ENCODE peak calls at places on chromosome 4, in ten cellular contexts. C is cardiac muscle cell; N is spleen; Q is fibroblast of mammary gland; A is naive thymus-derived CD4-positive, alpha-beta T cell; B is choroid plexus epithelial cell; F is endothelial cell of umbilical vein; K is thyroid gland; Y is astrocyte; L is OCI-LY7. O is an unnamed sample.

GRCh38 chr4:139815646-139816601 is 150.3 kb downstream of the MGST2 start:
- DNase-seq in C (peak), N (no peak), Q (peak), A (no peak), B (peak), F (peak), K (no peak), Y (peak), L (no peak), O (no peak)

GRCh38 chr4:27117453-27117852 is 256.8 kb downstream of the STIM2 start:
- DNase-seq in C (no peak), N (no peak), Q (no peak), A (no peak), B (no peak), F (no peak), K (no peak), Y (no peak), L (no peak), O (no peak)

GRCh38 chr4:166301266-166301665 is 428.2 kb downstream of the TLL1 start:
- DNase-seq in C (no peak), N (no peak), Q (no peak), A (no peak), B (peak), F (no peak), K (no peak), Y (peak), L (no peak), O (no peak)

GRCh38 chr4:118034061-118034785 is at the start of gene NDST3:
- DNase-seq in C (peak), N (peak), Q (peak), A (peak), B (peak), F (peak), K (peak), Y (peak), L (no peak), O (peak)

GRCh38 chr4:76127754-76128153 is 20.4 kb downstream of the NUP54 start:
- DNase-seq in C (no peak), N (no peak), Q (no peak), A (no peak), B (no peak), F (no peak), K (no peak), Y (no peak), L (no peak), O (no peak)

GRCh38 chr4:141207971-141208370 is 12.7 kb upstream of the ZNF330 start:
- DNase-seq in C (no peak), N (no peak), Q (no peak), A (no peak), B (no peak), F (no peak), K (no peak), Y (no peak), L (no peak), O (no peak)

GRCh38 chr4:168598191-168598590 is 101.3 kb downstream of the PALLD start:
- DNase-seq in C (peak), N (no peak), Q (peak), A (no peak), B (peak), F (peak), K (no peak), Y (no peak), L (no peak), O (no peak)

GRCh38 chr4:165814256-165815010 is 58.6 kb upstream of the TLL1 start:
- DNase-seq in C (no peak), N (no peak), Q (peak), A (no peak), B (peak), F (peak), K (no peak), Y (peak), L (no peak), O (no peak)

GRCh38 chr4:7324651-7325121 is 110.0 kb downstream of the PSAPL1 start:
- DNase-seq in C (no peak), N (peak), Q (no peak), A (no peak), B (no peak), F (no peak), K (peak), Y (no peak), L (no peak), O (peak)

GRCh38 chr4:181582595-181582994 is 660.6 kb upstream of the TENM3 start:
- DNase-seq in C (no peak), N (no peak), Q (no peak), A (no peak), B (no peak), F (no peak), K (no peak), Y (no peak), L (peak), O (peak)

GRCh38 chr4:110982486-110982885 is 359.6 kb upstream of the PITX2 start:
- DNase-seq in C (no peak), N (no peak), Q (no peak), A (no peak), B (no peak), F (no peak), K (no peak), Y (peak), L (no peak), O (no peak)

GRCh38 chr4:2817701-2818350 is 24.9 kb downstream of the SH3BP2 start:
- DNase-seq in C (peak), N (peak), Q (no peak), A (no peak), B (no peak), F (peak), K (peak), Y (no peak), L (no peak), O (no peak)

GRCh38 chr4:169311643-169312365 is 41.0 kb upstream of the SH3RF1 start:
- DNase-seq in C (peak), N (no peak), Q (peak), A (no peak), B (peak), F (peak), K (peak), Y (no peak), L (peak), O (peak)

GRCh38 chr4:41693629-41694028 is 54.9 kb downstream of the PHOX2B start:
- DNase-seq in C (peak), N (no peak), Q (peak), A (no peak), B (peak), F (peak), K (no peak), Y (peak), L (peak), O (peak)

GRCh38 chr4:166318810-166319525 is 445.9 kb downstream of the TLL1 start:
- DNase-seq in C (no peak), N (no peak), Q (peak), A (no peak), B (peak), F (no peak), K (no peak), Y (peak), L (no peak), O (no peak)

GRCh38 chr4:40842725-40843401 is 93.1 kb downstream of the NSUN7 start:
- DNase-seq in C (no peak), N (no peak), Q (no peak), A (no peak), B (no peak), F (no peak), K (peak), Y (no peak), L (no peak), O (no peak)

GRCh38 chr4:169271692-169272007 is 894 bp upstream of the SH3RF1 start:
- DNase-seq in C (no peak), N (no peak), Q (no peak), A (no peak), B (no peak), F (no peak), K (peak), Y (no peak), L (no peak), O (no peak)

GRCh38 chr4:167143018-167143417 is 91.3 kb downstream of the SPOCK3 start:
- DNase-seq in C (no peak), N (no peak), Q (no peak), A (no peak), B (no peak), F (no peak), K (no peak), Y (no peak), L (no peak), O (no peak)

GRCh38 chr4:66687393-66687971 is 857.8 kb downstream of the CENPC start:
- DNase-seq in C (no peak), N (no peak), Q (no peak), A (no peak), B (no peak), F (no peak), K (no peak), Y (no peak), L (no peak), O (no peak)

GRCh38 chr4:39036172-39036571 is 4.0 kb upstream of the TMEM156 start:
- DNase-seq in C (no peak), N (no peak), Q (peak), A (no peak), B (peak), F (peak), K (no peak), Y (peak), L (no peak), O (no peak)

GRCh38 chr4:139957986-139958737 is 195.8 kb downstream of the MAML3 start:
- DNase-seq in C (no peak), N (no peak), Q (no peak), A (no peak), B (no peak), F (no peak), K (no peak), Y (no peak), L (no peak), O (no peak)

GRCh38 chr4:127203561-127204260 is 429.0 kb upstream of the INTU start:
- DNase-seq in C (no peak), N (no peak), Q (peak), A (no peak), B (peak), F (no peak), K (no peak), Y (peak), L (no peak), O (no peak)

GRCh38 chr4:133148690-133149363 is at the start of gene PCDH10:
- DNase-seq in C (peak), N (peak), Q (peak), A (no peak), B (peak), F (peak), K (peak), Y (peak), L (no peak), O (no peak)
- H3K4me3 ChIP-seq in C (peak), N (peak), Q (peak), A (no peak), B (peak), F (peak), K (peak), Y (peak), L (no peak), O (no peak)

GRCh38 chr4:15942283-15942682 is 3.7 kb upstream of the FGFBP1 start:
- DNase-seq in C (no peak), N (no peak), Q (no peak), A (no peak), B (no peak), F (no peak), K (no peak), Y (no peak), L (no peak), O (no peak)

GRCh38 chr4:15935504-15936392 is 2.8 kb downstream of the FGFBP1 start:
- DNase-seq in C (no peak), N (no peak), Q (no peak), A (no peak), B (peak), F (no peak), K (no peak), Y (no peak), L (no peak), O (no peak)

GRCh38 chr4:15938182-15938581 is 358 bp downstream of the FGFBP1 start:
- DNase-seq in C (no peak), N (no peak), Q (no peak), A (no peak), B (no peak), F (no peak), K (peak), Y (no peak), L (no peak), O (no peak)

GRCh38 chr4:15936495-15936894 is 2.0 kb downstream of the FGFBP1 start:
- DNase-seq in C (no peak), N (no peak), Q (no peak), A (no peak), B (no peak), F (no peak), K (peak), Y (no peak), L (no peak), O (no peak)

DNA sequence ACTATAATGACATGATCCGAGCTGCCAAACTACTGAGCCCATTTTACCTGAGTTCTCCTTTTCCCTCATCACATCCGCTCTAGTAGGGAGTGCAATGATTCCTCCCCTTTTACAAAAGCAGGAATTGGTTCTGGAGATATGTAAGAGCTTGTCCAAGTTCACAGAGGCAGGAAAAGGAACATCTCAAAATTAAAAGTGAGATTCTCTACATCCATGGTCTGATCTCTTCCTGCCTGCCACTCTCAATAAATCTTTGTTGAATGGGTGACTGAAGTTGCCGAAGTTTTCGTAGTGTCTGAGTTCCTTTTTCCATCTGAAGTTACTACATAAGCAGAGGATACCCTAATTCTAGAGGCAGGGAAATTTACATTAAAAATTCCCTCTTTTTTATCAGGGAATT is at the start of gene FGFBP1:
- DNase-seq in C (no peak), N (no peak), Q (no peak), A (no peak), B (no peak), F (no peak), K (no peak), Y (no peak), L (no peak), O (no peak)
- H3K4me3 ChIP-seq in C (no peak), N (no peak), Q (no peak), A (no peak), B (no peak), F (no peak), K (no peak), Y (no peak), L (no peak), O (no peak)

DNA sequence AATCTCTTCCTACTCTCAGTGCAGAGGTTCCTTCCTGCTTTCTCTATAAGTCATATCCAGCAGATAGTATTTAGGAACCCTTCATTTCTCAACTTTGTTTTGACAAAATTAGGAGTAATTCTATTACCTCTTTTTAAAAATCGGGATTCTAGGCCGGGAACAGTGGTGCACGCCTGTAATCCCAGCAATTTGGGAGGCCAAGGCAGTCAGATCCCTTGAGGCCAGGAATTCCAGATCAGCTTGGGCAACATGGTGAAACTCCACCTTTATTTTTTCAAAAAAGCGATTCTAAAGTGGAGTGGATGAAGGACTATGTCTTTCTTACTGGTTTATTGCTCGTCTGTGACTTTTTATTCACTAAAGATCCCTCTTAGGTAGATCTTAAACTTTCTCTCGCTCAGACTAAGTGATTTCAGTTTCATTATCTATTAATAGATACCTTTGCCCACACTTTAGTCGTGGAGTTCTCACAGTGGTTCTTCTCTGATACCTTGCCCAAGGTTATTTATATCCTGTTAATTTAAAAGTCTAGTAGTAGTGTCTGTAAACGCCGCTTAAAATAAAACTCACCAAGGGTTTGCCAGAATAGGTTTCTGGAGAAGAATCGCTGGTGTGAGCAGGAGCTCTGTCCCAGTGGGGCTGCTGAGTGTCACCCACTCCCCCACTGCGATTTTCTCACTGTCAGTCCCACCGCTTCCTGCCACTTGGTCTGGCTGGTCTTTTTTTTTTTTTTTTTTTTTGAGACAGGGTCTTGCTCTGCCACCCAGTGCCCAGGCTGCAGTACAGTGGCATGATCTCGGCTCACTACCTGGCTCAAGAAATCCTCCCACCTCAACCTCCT is 27.0 kb upstream of the TMEM131L start:
- DNase-seq in C (no peak), N (peak), Q (no peak), A (peak), B (no peak), F (no peak), K (no peak), Y (no peak), L (peak), O (peak)
- H3K4me3 ChIP-seq in C (no peak), N (peak), Q (no peak), A (peak), B (no peak), F (no peak), K (no peak), Y (no peak), L (peak), O (peak)

DNA sequence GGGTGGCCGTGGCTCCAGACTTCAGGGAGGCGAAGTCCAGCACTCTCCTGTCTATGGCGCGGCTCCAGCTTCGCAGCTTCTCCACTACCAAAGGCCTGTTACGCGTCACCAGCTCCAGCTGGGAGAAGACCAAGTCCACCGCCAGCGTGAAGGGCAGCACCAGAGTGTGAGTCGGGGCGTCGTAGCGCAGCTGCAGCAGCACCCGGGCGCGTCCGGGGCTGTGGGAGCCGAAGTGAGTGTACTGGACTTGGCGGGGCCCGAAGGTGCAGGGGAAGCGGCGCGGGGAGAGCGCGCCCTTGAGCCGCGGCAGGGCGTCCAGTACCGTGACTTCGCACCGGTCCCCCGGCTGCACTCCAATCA is 435 bp downstream of the FREM3 start:
- DNase-seq in C (peak), N (peak), Q (peak), A (no peak), B (peak), F (peak), K (peak), Y (peak), L (no peak), O (no peak)
- H3K4me3 ChIP-seq in C (peak), N (peak), Q (no peak), A (no peak), B (no peak), F (no peak), K (no peak), Y (peak), L (no peak), O (no peak)

DNA sequence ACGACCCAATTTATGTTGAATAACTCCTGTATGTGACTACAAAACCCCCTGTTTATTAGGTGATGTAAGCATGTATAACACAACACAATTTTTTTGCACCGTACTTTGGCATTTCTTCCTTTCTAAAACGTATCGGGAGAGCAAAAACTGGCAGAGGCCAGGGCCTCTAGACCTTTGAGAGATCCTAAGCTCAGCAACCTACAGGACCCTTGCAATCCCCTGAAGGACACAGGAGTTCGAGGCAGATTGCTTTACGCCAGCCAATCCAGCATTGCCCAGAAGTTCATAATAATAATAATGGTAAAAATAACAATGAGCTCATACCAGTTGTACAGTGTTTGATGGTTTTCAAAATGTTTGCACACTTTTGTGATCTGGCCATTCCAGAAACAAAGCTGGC is 7.7 kb downstream of the NKX3-2 start:
- DNase-seq in C (no peak), N (no peak), Q (no peak), A (no peak), B (no peak), F (no peak), K (no peak), Y (no peak), L (no peak), O (no peak)
- H3K4me3 ChIP-seq in C (no peak), N (no peak), Q (no peak), A (no peak), B (no peak), F (no peak), K (no peak), Y (no peak), L (no peak), O (peak)

DNA sequence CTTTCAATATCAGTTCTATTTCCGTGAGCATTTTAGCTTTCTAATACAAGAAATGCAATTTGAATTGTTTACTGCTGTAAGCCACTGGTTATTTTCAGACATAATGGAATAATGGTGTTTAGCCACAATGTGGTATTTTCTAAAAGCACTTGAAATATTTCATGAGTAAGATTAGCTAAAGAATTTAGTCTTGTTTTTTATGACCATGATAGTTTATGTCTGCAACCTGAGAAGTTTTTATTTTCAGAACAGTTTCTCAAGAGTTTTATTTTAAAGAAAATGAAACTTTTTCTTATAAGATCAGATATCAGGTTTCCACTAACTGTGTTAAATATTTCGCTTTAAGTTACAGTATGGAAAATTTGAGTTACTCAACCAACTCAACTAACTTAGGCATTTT is 60.2 kb downstream of the SLIT2 start:
- DNase-seq in C (no peak), N (no peak), Q (no peak), A (no peak), B (peak), F (no peak), K (no peak), Y (peak), L (no peak), O (no peak)
- H3K4me3 ChIP-seq in C (no peak), N (no peak), Q (no peak), A (no peak), B (no peak), F (no peak), K (no peak), Y (no peak), L (no peak), O (no peak)

GRCh38 chr4:70841951-70842350 is 2.3 kb upstream of the GRSF1 start:
- DNase-seq in C (peak), N (no peak), Q (no peak), A (no peak), B (no peak), F (no peak), K (no peak), Y (no peak), L (no peak), O (no peak)
- H3K4me3 ChIP-seq in C (no peak), N (no peak), Q (no peak), A (no peak), B (no peak), F (no peak), K (no peak), Y (no peak), L (no peak), O (no peak)